ENCODE peak calls at places on chromosomes 5 and 9, in eight cellular contexts. One of them, this sample, is unnamed.

GRCh38 chr9:93582115-93582514 is 5.7 kb downstream of the PHF2 start:
- DNase-seq in heart left ventricle: no peak
- DNase-seq in upper lobe of right lung: peak; percentile 76
- DNase-seq in AG09319: no peak
- DNase-seq in ovary: no peak
- DNase-seq in AG04450: no peak
- DNase-seq in fibroblast of the aortic adventitia: no peak
- DNase-seq in MM.1S: no peak
- DNase-seq in this sample: no peak

GRCh38 chr5:84088996-84089395 is 295.7 kb downstream of the EDIL3 start:
- DNase-seq in heart left ventricle: no peak
- DNase-seq in upper lobe of right lung: no peak
- DNase-seq in AG09319: peak; percentile 10
- DNase-seq in ovary: no peak
- DNase-seq in AG04450: peak; percentile 7
- DNase-seq in fibroblast of the aortic adventitia: peak; percentile 63
- DNase-seq in MM.1S: peak; percentile 32
- DNase-seq in this sample: no peak

GRCh38 chr9:109020581-109020980 is 7.3 kb upstream of the CTNNAL1 start:
- DNase-seq in heart left ventricle: no peak
- DNase-seq in upper lobe of right lung: no peak
- DNase-seq in AG09319: no peak
- DNase-seq in ovary: no peak
- DNase-seq in AG04450: no peak
- DNase-seq in fibroblast of the aortic adventitia: no peak
- DNase-seq in MM.1S: no peak
- DNase-seq in this sample: no peak

GRCh38 chr5:36688722-36689121 is 82.3 kb downstream of the SLC1A3 start:
- DNase-seq in heart left ventricle: no peak
- DNase-seq in upper lobe of right lung: no peak
- DNase-seq in AG09319: no peak
- DNase-seq in ovary: no peak
- DNase-seq in AG04450: no peak
- DNase-seq in fibroblast of the aortic adventitia: no peak
- DNase-seq in MM.1S: peak; percentile 14
- DNase-seq in this sample: no peak

GRCh38 chr5:54959673-54960418 is 25.5 kb downstream of the ESM1 start:
- DNase-seq in heart left ventricle: no peak
- DNase-seq in upper lobe of right lung: no peak
- DNase-seq in AG09319: no peak
- DNase-seq in ovary: no peak
- DNase-seq in AG04450: no peak
- DNase-seq in fibroblast of the aortic adventitia: no peak
- DNase-seq in MM.1S: no peak
- DNase-seq in this sample: no peak

GRCh38 chr9:130880599-130881220 is 15.9 kb downstream of the QRFP start:
- DNase-seq in heart left ventricle: peak; percentile 12
- DNase-seq in upper lobe of right lung: no peak
- DNase-seq in AG09319: no peak
- DNase-seq in ovary: no peak
- DNase-seq in AG04450: no peak
- DNase-seq in fibroblast of the aortic adventitia: no peak
- DNase-seq in MM.1S: no peak
- DNase-seq in this sample: no peak

GRCh38 chr5:147860641-147861025 is 17.9 kb upstream of the SCGB3A2 start:
- DNase-seq in heart left ventricle: no peak
- DNase-seq in upper lobe of right lung: no peak
- DNase-seq in AG09319: no peak
- DNase-seq in ovary: no peak
- DNase-seq in AG04450: no peak
- DNase-seq in fibroblast of the aortic adventitia: no peak
- DNase-seq in MM.1S: no peak
- DNase-seq in this sample: no peak

GRCh38 chr9:136982232-136983051 is at the start of gene LCNL1:
- DNase-seq in heart left ventricle: peak; percentile 60
- DNase-seq in upper lobe of right lung: no peak
- DNase-seq in AG09319: no peak
- DNase-seq in ovary: no peak
- DNase-seq in AG04450: no peak
- DNase-seq in fibroblast of the aortic adventitia: no peak
- DNase-seq in MM.1S: no peak
- DNase-seq in this sample: no peak

GRCh38 chr5:164504141-164504772 is 998.8 kb downstream of the MAT2B start:
- DNase-seq in heart left ventricle: no peak
- DNase-seq in upper lobe of right lung: no peak
- DNase-seq in AG09319: peak; percentile 10
- DNase-seq in ovary: no peak
- DNase-seq in AG04450: peak; percentile 47
- DNase-seq in fibroblast of the aortic adventitia: peak; percentile 88
- DNase-seq in MM.1S: peak; percentile 56
- DNase-seq in this sample: peak; percentile 26

DNA sequence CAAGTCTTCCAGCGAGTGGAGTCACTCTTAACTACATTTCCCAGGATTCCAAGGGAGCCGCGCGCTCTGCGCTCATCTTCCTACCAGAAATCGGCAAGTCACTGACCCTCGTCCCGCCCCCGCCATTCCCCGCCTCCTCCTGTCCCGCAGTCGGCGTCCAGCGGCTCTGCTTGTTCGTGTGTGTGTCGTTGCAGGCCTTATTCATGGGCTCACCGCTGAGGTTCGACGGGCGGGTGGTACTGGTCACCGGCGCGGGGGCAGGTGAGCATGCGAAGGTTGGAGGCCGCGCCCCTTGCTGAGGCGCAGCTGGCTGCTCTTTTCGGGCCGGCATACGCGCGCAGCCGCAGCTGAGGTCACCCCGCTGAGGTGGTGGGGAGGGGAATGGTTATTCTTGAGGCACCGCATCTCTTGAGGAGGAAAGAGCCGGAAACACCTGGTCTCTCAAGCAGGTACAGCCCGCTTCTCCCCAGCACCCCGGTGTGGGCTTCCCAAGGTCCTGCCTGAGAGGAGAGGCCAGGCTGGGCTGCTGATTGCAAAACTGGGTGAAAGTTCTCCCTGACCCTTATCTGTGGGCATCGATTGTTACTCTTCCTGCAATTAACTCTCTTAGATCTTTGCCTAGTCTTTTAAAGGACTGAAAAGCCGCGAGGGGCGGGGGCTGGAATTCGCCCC is at the start of gene HSD17B4:
- DNase-seq in heart left ventricle: peak; percentile 94
- DNase-seq in upper lobe of right lung: peak; percentile 97
- DNase-seq in AG09319: peak; percentile 62
- DNase-seq in ovary: peak; percentile 89
- DNase-seq in AG04450: peak; percentile 68
- DNase-seq in fibroblast of the aortic adventitia: peak; percentile 85
- DNase-seq in MM.1S: peak; percentile 94
- DNase-seq in this sample: peak; percentile 85
- TF ChIP-seq CTCF in heart left ventricle: no peak
- TF ChIP-seq CTCF in upper lobe of right lung: no peak
- TF ChIP-seq CTCF in AG09319: no peak
- TF ChIP-seq CTCF in ovary: no peak
- TF ChIP-seq CTCF in AG04450: no peak
- TF ChIP-seq CTCF in fibroblast of the aortic adventitia: no peak
- TF ChIP-seq CTCF in MM.1S: no peak
- TF ChIP-seq CTCF in this sample: no peak

GRCh38 chr5:135537271-135537670 is 1.5 kb upstream of the NEUROG1 start:
- DNase-seq in heart left ventricle: no peak
- DNase-seq in upper lobe of right lung: no peak
- DNase-seq in AG09319: no peak
- DNase-seq in ovary: no peak
- DNase-seq in AG04450: no peak
- DNase-seq in fibroblast of the aortic adventitia: no peak
- DNase-seq in MM.1S: no peak
- DNase-seq in this sample: peak; percentile 18
- TF ChIP-seq CTCF in heart left ventricle: no peak
- TF ChIP-seq CTCF in upper lobe of right lung: no peak
- TF ChIP-seq CTCF in AG09319: no peak
- TF ChIP-seq CTCF in ovary: no peak
- TF ChIP-seq CTCF in AG04450: no peak
- TF ChIP-seq CTCF in fibroblast of the aortic adventitia: no peak
- TF ChIP-seq CTCF in MM.1S: no peak
- TF ChIP-seq CTCF in this sample: no peak

GRCh38 chr9:99889120-99889519 is 17.3 kb upstream of the STX17 start:
- DNase-seq in heart left ventricle: no peak
- DNase-seq in upper lobe of right lung: no peak
- DNase-seq in AG09319: no peak
- DNase-seq in ovary: no peak
- DNase-seq in AG04450: no peak
- DNase-seq in fibroblast of the aortic adventitia: no peak
- DNase-seq in MM.1S: no peak
- DNase-seq in this sample: no peak
- TF ChIP-seq CTCF in heart left ventricle: no peak
- TF ChIP-seq CTCF in upper lobe of right lung: no peak
- TF ChIP-seq CTCF in AG09319: no peak
- TF ChIP-seq CTCF in ovary: no peak
- TF ChIP-seq CTCF in AG04450: no peak
- TF ChIP-seq CTCF in fibroblast of the aortic adventitia: no peak
- TF ChIP-seq CTCF in MM.1S: peak; percentile 16
- TF ChIP-seq CTCF in this sample: no peak

GRCh38 chr9:105873851-105874250 is 179.5 kb downstream of the TMEM38B start:
- DNase-seq in heart left ventricle: no peak
- DNase-seq in upper lobe of right lung: no peak
- DNase-seq in AG09319: no peak
- DNase-seq in ovary: no peak
- DNase-seq in AG04450: no peak
- DNase-seq in fibroblast of the aortic adventitia: no peak
- DNase-seq in MM.1S: no peak
- DNase-seq in this sample: no peak

GRCh38 chr9:105871547-105871946 is 177.2 kb downstream of the TMEM38B start:
- DNase-seq in heart left ventricle: no peak
- DNase-seq in upper lobe of right lung: no peak
- DNase-seq in AG09319: no peak
- DNase-seq in ovary: no peak
- DNase-seq in AG04450: no peak
- DNase-seq in fibroblast of the aortic adventitia: no peak
- DNase-seq in MM.1S: no peak
- DNase-seq in this sample: no peak
- TF ChIP-seq CTCF in heart left ventricle: no peak
- TF ChIP-seq CTCF in upper lobe of right lung: no peak
- TF ChIP-seq CTCF in AG09319: no peak
- TF ChIP-seq CTCF in ovary: no peak
- TF ChIP-seq CTCF in AG04450: no peak
- TF ChIP-seq CTCF in fibroblast of the aortic adventitia: no peak
- TF ChIP-seq CTCF in MM.1S: no peak
- TF ChIP-seq CTCF in this sample: no peak

GRCh38 chr5:173281910-173282309 is 46.3 kb downstream of the STC2 start:
- DNase-seq in heart left ventricle: no peak
- DNase-seq in upper lobe of right lung: no peak
- DNase-seq in AG09319: no peak
- DNase-seq in ovary: no peak
- DNase-seq in AG04450: no peak
- DNase-seq in fibroblast of the aortic adventitia: peak; percentile 27
- DNase-seq in MM.1S: no peak
- DNase-seq in this sample: no peak
- TF ChIP-seq CTCF in heart left ventricle: peak; percentile 30
- TF ChIP-seq CTCF in upper lobe of right lung: no peak
- TF ChIP-seq CTCF in AG09319: peak; percentile 21
- TF ChIP-seq CTCF in ovary: no peak
- TF ChIP-seq CTCF in AG04450: peak; percentile 55
- TF ChIP-seq CTCF in fibroblast of the aortic adventitia: peak; percentile 46
- TF ChIP-seq CTCF in MM.1S: no peak
- TF ChIP-seq CTCF in this sample: peak; percentile 5

DNA sequence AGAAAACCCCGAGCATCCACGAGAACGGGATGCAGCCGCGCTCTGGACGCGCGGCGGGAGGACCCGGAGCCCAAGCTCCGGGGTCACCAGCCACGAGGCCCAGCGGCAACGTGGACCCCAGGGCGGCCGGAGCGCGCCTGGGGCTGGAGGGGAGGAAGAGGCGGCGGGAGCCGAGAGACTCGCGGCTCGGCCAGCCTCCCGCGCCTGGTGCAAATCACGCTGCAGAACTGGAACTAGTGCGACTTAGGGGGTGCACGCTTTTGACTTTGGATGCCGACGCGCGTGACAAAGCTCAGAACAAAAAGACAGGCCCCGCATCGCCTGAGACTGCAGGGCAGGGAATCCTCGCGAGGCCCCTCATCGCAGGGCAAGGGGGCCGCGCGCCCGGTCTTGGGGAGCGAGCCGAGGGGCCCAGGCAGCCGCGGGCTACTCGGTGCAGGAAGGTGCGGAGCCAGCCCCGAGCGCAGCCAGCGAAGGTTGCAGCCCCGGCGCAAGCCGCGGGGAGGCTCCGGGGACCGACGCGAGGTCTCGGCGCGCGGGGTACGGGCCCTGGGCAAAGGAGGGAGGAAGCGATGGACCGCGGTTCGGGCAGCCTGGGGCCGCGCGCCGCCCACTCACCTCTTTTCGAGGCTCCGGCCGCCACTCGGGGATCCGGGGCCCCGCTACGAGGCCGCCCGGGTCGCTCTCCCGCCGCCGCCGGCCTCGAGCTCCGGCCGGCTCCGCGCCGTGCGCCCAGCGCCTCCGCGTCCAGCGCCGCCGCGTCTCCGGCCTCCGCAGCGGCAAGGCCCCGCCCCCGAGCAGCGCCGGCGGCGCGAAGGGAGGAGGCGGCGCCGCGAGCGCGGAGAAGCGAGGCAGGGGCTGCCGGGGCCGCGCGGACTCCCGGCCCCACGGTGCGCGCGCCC is at the start of gene GOLM1:
- DNase-seq in heart left ventricle: peak; percentile 55
- DNase-seq in upper lobe of right lung: peak; percentile 80
- DNase-seq in AG09319: no peak
- DNase-seq in ovary: peak; percentile 74
- DNase-seq in AG04450: no peak
- DNase-seq in fibroblast of the aortic adventitia: peak; percentile 50
- DNase-seq in MM.1S: peak; percentile 69
- DNase-seq in this sample: peak; percentile 86
- TF ChIP-seq CTCF in heart left ventricle: no peak
- TF ChIP-seq CTCF in upper lobe of right lung: no peak
- TF ChIP-seq CTCF in AG09319: no peak
- TF ChIP-seq CTCF in ovary: no peak
- TF ChIP-seq CTCF in AG04450: no peak
- TF ChIP-seq CTCF in fibroblast of the aortic adventitia: peak; percentile 40
- TF ChIP-seq CTCF in MM.1S: peak; percentile 15
- TF ChIP-seq CTCF in this sample: peak; percentile 26

GRCh38 chr9:133396952-133397351 is 20.8 kb downstream of the STKLD1 start:
- DNase-seq in heart left ventricle: no peak
- DNase-seq in upper lobe of right lung: no peak
- DNase-seq in AG09319: no peak
- DNase-seq in ovary: no peak
- DNase-seq in AG04450: no peak
- DNase-seq in fibroblast of the aortic adventitia: no peak
- DNase-seq in MM.1S: no peak
- DNase-seq in this sample: no peak
- TF ChIP-seq CTCF in heart left ventricle: no peak
- TF ChIP-seq CTCF in upper lobe of right lung: peak; percentile 23
- TF ChIP-seq CTCF in AG09319: peak; percentile 31
- TF ChIP-seq CTCF in ovary: no peak
- TF ChIP-seq CTCF in AG04450: peak; percentile 44
- TF ChIP-seq CTCF in fibroblast of the aortic adventitia: no peak
- TF ChIP-seq CTCF in MM.1S: peak; percentile 23
- TF ChIP-seq CTCF in this sample: peak; percentile 6